ENCODE peak calls at places on chromosomes 12 and 14, in nine cellular contexts. A, Z, M, C, N, R, L, E and Q are unnamed samples.

GRCh38 chr12:24062642-24063245 is 113.3 kb upstream of the SOX5 start:
- DNase-seq in M (no peak), R (no peak), A (no peak), N (no peak), L (no peak), C (no peak), Z (no peak), E (no peak), Q (no peak)

GRCh38 chr12:4274396-4274959 is 916 bp downstream of the CCND2 start:
- DNase-seq in R (peak), A (no peak), E (peak), L (no peak), M (no peak), N (peak), Z (no peak), C (no peak), Q (no peak)

GRCh38 chr12:49793620-49794019 is 34.6 kb downstream of the NCKAP5L start:
- DNase-seq in Z (no peak), R (no peak), L (no peak), E (no peak), C (no peak), N (no peak), M (no peak), A (no peak), Q (no peak)

GRCh38 chr12:122028601-122029560 is 7.2 kb downstream of the BCL7A start:
- DNase-seq in C (no peak), M (no peak), E (no peak), Z (no peak), A (no peak), N (no peak), L (no peak), R (no peak), Q (no peak)

GRCh38 chr14:62655161-62655560 is 390.1 kb downstream of the KCNH5 start:
- DNase-seq in E (no peak), L (no peak), C (no peak), N (no peak), Z (no peak), R (no peak), A (no peak), M (no peak), Q (no peak)

GRCh38 chr12:62919827-62920226 is 15.1 kb downstream of the PPM1H start:
- DNase-seq in C (no peak), N (no peak), A (peak), M (peak), R (no peak), Z (no peak), L (no peak), E (no peak), Q (no peak)

GRCh38 chr14:36619131-36619530 is 36.7 kb upstream of the NKX2-8 start:
- DNase-seq in M (no peak), L (no peak), A (no peak), E (no peak), N (no peak), C (no peak), Z (no peak), R (no peak), Q (no peak)

GRCh38 chr14:70186826-70187483 is 1.8 kb downstream of the SLC8A3 start:
- DNase-seq in A (no peak), M (no peak), E (peak), Z (no peak), N (no peak), R (peak), C (no peak), L (no peak), Q (no peak)

GRCh38 chr12:31781894-31782540 is 53.2 kb upstream of the AMN1 start:
- DNase-seq in R (no peak), N (no peak), M (no peak), E (peak), Z (no peak), A (no peak), C (no peak), L (no peak), Q (no peak)

GRCh38 chr14:99134333-99135046 is 137.5 kb downstream of the BCL11B start:
- DNase-seq in Z (peak), C (no peak), N (no peak), E (no peak), M (no peak), A (no peak), R (no peak), L (peak), Q (peak)

GRCh38 chr12:90153827-90154226 is 445.2 kb upstream of the ATP2B1 start:
- DNase-seq in N (no peak), E (no peak), R (no peak), C (no peak), L (no peak), A (no peak), M (no peak), Z (no peak), Q (no peak)

GRCh38 chr12:46386360-46386867 is 13.8 kb upstream of the SLC38A2 start:
- DNase-seq in A (peak), E (no peak), N (no peak), L (no peak), R (no peak), C (no peak), Z (no peak), M (peak), Q (no peak)

GRCh38 chr14:56660677-56661389 is 81.2 kb downstream of the TMEM260 start:
- DNase-seq in R (peak), N (no peak), M (peak), Z (no peak), E (no peak), A (no peak), C (no peak), L (no peak), Q (no peak)

GRCh38 chr14:53127151-53127550 is 26.0 kb downstream of the DDHD1 start:
- DNase-seq in L (no peak), R (no peak), M (no peak), Z (no peak), E (no peak), N (no peak), C (no peak), A (no peak), Q (no peak)

GRCh38 chr14:64645220-64645891 is 58.9 kb upstream of the PLEKHG3 start:
- DNase-seq in L (peak), A (peak), N (no peak), E (peak), R (peak), M (no peak), C (no peak), Z (no peak), Q (peak)

GRCh38 chr12:83172441-83172840 is 485.7 kb downstream of the TMTC2 start:
- DNase-seq in M (no peak), E (no peak), L (no peak), N (no peak), R (no peak), Z (no peak), C (no peak), A (no peak), Q (no peak)

DNA sequence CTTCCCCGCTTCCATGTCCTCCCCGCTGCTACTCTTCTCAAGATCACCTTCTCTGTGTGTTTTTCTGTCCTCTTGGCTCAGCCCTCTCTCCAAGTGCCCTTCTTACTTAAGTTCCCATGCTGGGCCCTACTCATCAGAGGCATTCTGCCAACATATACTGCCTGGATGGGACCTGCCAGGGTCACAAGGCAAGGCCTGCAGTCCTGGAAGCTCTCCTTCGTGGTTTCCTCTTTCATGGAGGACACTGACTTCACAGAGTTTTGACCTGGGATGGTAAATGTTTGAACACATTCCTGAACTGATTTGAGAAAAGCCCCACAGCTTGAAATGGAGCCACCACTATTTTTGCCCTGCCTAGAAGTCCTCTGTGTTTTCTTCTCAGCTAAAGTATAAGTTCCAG is 140.9 kb downstream of the TMEM30B start:
- DNase-seq in L (no peak), Z (no peak), R (no peak), E (no peak), N (no peak), C (no peak), A (no peak), M (no peak), Q (no peak)
- TF ChIP-seq CTCF in L (no peak), Z (no peak), R (no peak), E (no peak), N (no peak), C (no peak), A (no peak), M (no peak), Q (no peak)

GRCh38 chr12:92528097-92528496 is 174.7 kb upstream of the PLEKHG7 start:
- DNase-seq in Z (no peak), N (no peak), A (no peak), E (no peak), M (no peak), R (no peak), C (no peak), L (no peak), Q (no peak)
- TF ChIP-seq CTCF in Z (no peak), N (no peak), A (no peak), E (peak), M (no peak), R (no peak), C (no peak), L (no peak), Q (no peak)

GRCh38 chr12:57031228-57031670 is 14.9 kb upstream of the TAC3 start:
- DNase-seq in L (no peak), N (no peak), Z (no peak), C (no peak), R (peak), A (no peak), E (no peak), M (peak), Q (no peak)
- TF ChIP-seq CTCF in L (no peak), N (no peak), Z (no peak), C (no peak), R (peak), A (no peak), E (peak), M (no peak), Q (no peak)

GRCh38 chr12:105107497-105108371 is at the start of gene WASHC4:
- DNase-seq in A (no peak), L (peak), E (peak), R (peak), Z (peak), N (peak), M (peak), C (peak), Q (peak)
- TF ChIP-seq CTCF in A (no peak), L (no peak), E (no peak), R (no peak), Z (no peak), N (no peak), M (no peak), C (no peak), Q (no peak)

DNA sequence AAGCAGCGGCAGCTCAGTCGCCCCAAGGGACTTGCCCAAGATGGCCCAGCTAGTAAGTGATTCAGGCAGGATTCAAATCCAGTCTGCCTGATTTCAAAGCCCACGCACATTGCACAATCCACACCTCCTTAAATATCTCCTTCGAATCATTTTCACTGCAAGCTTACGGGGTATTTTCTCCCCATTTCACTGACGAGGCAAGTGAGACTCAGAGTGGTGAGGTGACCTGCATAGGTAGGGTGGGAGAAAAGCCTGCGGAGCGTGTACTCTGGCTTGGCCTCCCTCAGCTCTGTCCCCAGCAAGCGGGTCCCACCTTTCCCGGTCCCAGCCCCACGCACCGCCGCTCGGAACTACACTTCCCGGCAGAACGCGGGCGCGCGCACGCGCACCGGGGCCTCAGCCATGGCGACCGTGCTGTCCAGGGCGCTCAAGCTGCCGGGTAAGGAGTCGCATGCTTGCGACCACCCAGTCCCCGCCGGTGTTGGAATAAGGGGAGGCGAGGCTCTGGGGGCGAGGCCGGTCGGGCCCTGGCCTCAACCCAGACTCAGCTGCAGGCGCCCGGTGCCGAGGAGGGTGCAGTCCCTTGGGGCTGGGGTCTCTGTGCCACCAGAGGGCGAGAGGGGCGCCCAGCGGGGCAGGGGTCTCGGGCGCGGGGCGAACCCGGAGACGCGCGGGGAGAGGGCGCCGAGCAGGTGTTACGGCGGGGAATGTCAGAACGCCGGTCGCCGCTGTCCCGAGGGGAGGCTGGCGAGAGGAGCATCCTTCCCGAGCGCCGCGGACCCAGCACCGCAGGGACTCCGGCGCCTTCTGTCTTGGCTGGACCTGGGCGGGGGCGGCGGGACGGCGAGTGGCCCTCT is at the start of gene FAM234B:
- DNase-seq in M (no peak), C (peak), N (peak), A (peak), E (peak), L (peak), Z (peak), R (peak), Q (peak)
- TF ChIP-seq CTCF in M (no peak), C (peak), N (no peak), A (no peak), E (peak), L (no peak), Z (no peak), R (peak), Q (no peak)

GRCh38 chr14:100306256-100306505 is at the start of gene SLC25A29:
- DNase-seq in E (no peak), A (no peak), R (no peak), N (no peak), C (no peak), Z (no peak), M (no peak), L (no peak), Q (no peak)

GRCh38 chr14:100305446-100306255 is 593 bp downstream of the SLC25A29 start:
- DNase-seq in C (peak), E (peak), Z (no peak), M (no peak), R (peak), A (no peak), L (peak), N (peak), Q (no peak)

GRCh38 chr14:100307215-100308111 is 1.2 kb upstream of the SLC25A29 start:
- DNase-seq in M (no peak), C (peak), A (no peak), L (no peak), E (no peak), Z (no peak), R (peak), N (no peak), Q (peak)

GRCh38 chr14:100308112-100308792 is 2.0 kb upstream of the SLC25A29 start:
- DNase-seq in Z (no peak), E (no peak), L (no peak), N (no peak), C (no peak), R (no peak), M (peak), A (no peak), Q (no peak)

DNA sequence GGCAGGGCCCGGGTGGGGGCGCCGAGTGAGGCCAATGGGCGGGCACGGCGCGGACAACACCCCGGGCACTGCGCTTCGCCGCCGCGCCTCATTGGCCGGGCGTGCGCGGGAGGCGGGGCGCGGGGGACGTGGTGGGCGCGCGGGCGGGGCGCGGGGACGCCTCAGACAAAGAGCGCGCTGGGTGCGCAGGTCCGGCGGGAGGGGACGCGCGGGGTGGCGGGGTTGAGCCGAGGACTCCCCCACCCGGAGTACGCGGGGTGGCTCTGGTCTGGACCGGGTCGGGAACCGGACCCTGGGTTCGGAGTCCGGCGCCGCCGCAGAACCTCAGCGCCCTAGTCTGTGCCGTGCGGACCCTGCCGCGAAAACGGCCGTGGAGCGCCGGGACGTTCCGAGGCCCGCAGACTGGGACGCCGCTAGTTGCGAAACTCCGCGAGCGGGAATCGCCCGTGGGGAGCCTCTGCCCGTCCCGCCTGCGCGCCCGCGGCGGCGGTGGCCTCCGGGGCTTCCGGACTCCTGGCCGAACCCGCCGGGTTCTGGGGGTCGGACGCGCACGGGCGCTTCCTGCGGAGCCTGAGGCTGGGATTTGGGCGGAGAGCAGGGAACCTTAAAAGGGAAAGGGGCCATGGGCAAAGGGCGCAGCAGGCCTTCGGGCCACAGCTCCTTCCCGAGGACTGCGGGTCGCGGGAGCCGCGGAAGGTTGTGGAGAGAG is 416 bp upstream of the SLC25A29 start:
- DNase-seq in M (peak), L (peak), C (peak), E (peak), Z (peak), A (peak), R (peak), N (peak), Q (peak)
- TF ChIP-seq CTCF in M (no peak), L (no peak), C (no peak), E (no peak), Z (no peak), A (no peak), R (no peak), N (no peak), Q (no peak)